ENCODE peak calls at places on chromosomes 5 and 9, in ten cellular contexts. One of them, this sample, is unnamed.

GRCh38 chr5:110072646-110073045 is 382.9 kb downstream of the MAN2A1 start:
- DNase-seq in stomach: no peak
- DNase-seq in GM23338: no peak
- DNase-seq in mucosa of descending colon: no peak
- DNase-seq in neural progenitor cell: no peak
- DNase-seq in adrenal gland: no peak
- DNase-seq in PC-3: no peak
- DNase-seq in body of pancreas: no peak
- DNase-seq in CD8-positive, alpha-beta T cell: no peak
- DNase-seq in lung: no peak
- DNase-seq in this sample: no peak

GRCh38 chr5:111159845-111160244 is 64.3 kb upstream of the CAMK4 start:
- DNase-seq in stomach: no peak
- DNase-seq in GM23338: peak; percentile 28
- DNase-seq in mucosa of descending colon: no peak
- DNase-seq in neural progenitor cell: no peak
- DNase-seq in adrenal gland: no peak
- DNase-seq in PC-3: peak; percentile 8
- DNase-seq in body of pancreas: no peak
- DNase-seq in CD8-positive, alpha-beta T cell: no peak
- DNase-seq in lung: no peak
- DNase-seq in this sample: peak; percentile 45

GRCh38 chr9:107727113-107727780 is 237.7 kb upstream of the KLF4 start:
- DNase-seq in stomach: no peak
- DNase-seq in GM23338: no peak
- DNase-seq in mucosa of descending colon: no peak
- DNase-seq in neural progenitor cell: no peak
- DNase-seq in adrenal gland: no peak
- DNase-seq in PC-3: no peak
- DNase-seq in body of pancreas: no peak
- DNase-seq in CD8-positive, alpha-beta T cell: no peak
- DNase-seq in lung: no peak
- DNase-seq in this sample: no peak

GRCh38 chr9:20507431-20507830 is 114.9 kb downstream of the MLLT3 start:
- DNase-seq in stomach: no peak
- DNase-seq in GM23338: no peak
- DNase-seq in mucosa of descending colon: no peak
- DNase-seq in neural progenitor cell: no peak
- DNase-seq in adrenal gland: no peak
- DNase-seq in PC-3: no peak
- DNase-seq in body of pancreas: no peak
- DNase-seq in CD8-positive, alpha-beta T cell: no peak
- DNase-seq in lung: no peak
- DNase-seq in this sample: no peak

GRCh38 chr5:87499478-87500410 is 87.0 kb upstream of the CCNH start:
- DNase-seq in stomach: no peak
- DNase-seq in GM23338: peak; percentile 3
- DNase-seq in mucosa of descending colon: no peak
- DNase-seq in neural progenitor cell: no peak
- DNase-seq in adrenal gland: no peak
- DNase-seq in PC-3: peak; percentile 71
- DNase-seq in body of pancreas: no peak
- DNase-seq in CD8-positive, alpha-beta T cell: no peak
- DNase-seq in lung: no peak
- DNase-seq in this sample: peak; percentile 6

GRCh38 chr5:369151-369939 is 47.8 kb downstream of the AHRR start:
- DNase-seq in stomach: no peak
- DNase-seq in GM23338: no peak
- DNase-seq in mucosa of descending colon: peak; percentile 21
- DNase-seq in neural progenitor cell: no peak
- DNase-seq in adrenal gland: no peak
- DNase-seq in PC-3: no peak
- DNase-seq in body of pancreas: peak; percentile 1
- DNase-seq in CD8-positive, alpha-beta T cell: peak; percentile 55
- DNase-seq in lung: no peak
- DNase-seq in this sample: no peak

GRCh38 chr5:6490693-6491092 is 42.0 kb downstream of the UBE2QL1 start:
- DNase-seq in stomach: peak; percentile 11
- DNase-seq in GM23338: no peak
- DNase-seq in mucosa of descending colon: no peak
- DNase-seq in neural progenitor cell: no peak
- DNase-seq in adrenal gland: no peak
- DNase-seq in PC-3: peak; percentile 22
- DNase-seq in body of pancreas: no peak
- DNase-seq in CD8-positive, alpha-beta T cell: no peak
- DNase-seq in lung: no peak
- DNase-seq in this sample: no peak

GRCh38 chr5:178780581-178781498 is 50.4 kb upstream of the ZNF354A start:
- DNase-seq in stomach: no peak
- DNase-seq in GM23338: no peak
- DNase-seq in mucosa of descending colon: no peak
- DNase-seq in neural progenitor cell: no peak
- DNase-seq in adrenal gland: no peak
- DNase-seq in PC-3: no peak
- DNase-seq in body of pancreas: no peak
- DNase-seq in CD8-positive, alpha-beta T cell: no peak
- DNase-seq in lung: no peak
- DNase-seq in this sample: no peak

GRCh38 chr9:90340421-90340820 is 302.2 kb downstream of the DIRAS2 start:
- DNase-seq in stomach: no peak
- DNase-seq in GM23338: no peak
- DNase-seq in mucosa of descending colon: no peak
- DNase-seq in neural progenitor cell: no peak
- DNase-seq in adrenal gland: no peak
- DNase-seq in PC-3: no peak
- DNase-seq in body of pancreas: no peak
- DNase-seq in CD8-positive, alpha-beta T cell: no peak
- DNase-seq in lung: no peak
- DNase-seq in this sample: no peak

GRCh38 chr5:13143630-13144029 is 800.9 kb downstream of the DNAH5 start:
- DNase-seq in stomach: no peak
- DNase-seq in GM23338: no peak
- DNase-seq in mucosa of descending colon: no peak
- DNase-seq in neural progenitor cell: no peak
- DNase-seq in adrenal gland: no peak
- DNase-seq in PC-3: peak; percentile 81
- DNase-seq in body of pancreas: no peak
- DNase-seq in CD8-positive, alpha-beta T cell: no peak
- DNase-seq in lung: no peak
- DNase-seq in this sample: no peak

GRCh38 chr9:3508531-3509374 is 17.0 kb downstream of the RFX3 start:
- DNase-seq in stomach: no peak
- DNase-seq in GM23338: no peak
- DNase-seq in mucosa of descending colon: no peak
- DNase-seq in neural progenitor cell: no peak
- DNase-seq in adrenal gland: no peak
- DNase-seq in PC-3: no peak
- DNase-seq in body of pancreas: no peak
- DNase-seq in CD8-positive, alpha-beta T cell: no peak
- DNase-seq in lung: no peak
- DNase-seq in this sample: no peak

GRCh38 chr5:180070726-180071417 is 687 bp downstream of the RNF130 start:
- DNase-seq in stomach: peak; percentile 36
- DNase-seq in GM23338: peak; percentile 56
- DNase-seq in mucosa of descending colon: no peak
- DNase-seq in neural progenitor cell: peak; percentile 54
- DNase-seq in adrenal gland: peak; percentile 51
- DNase-seq in PC-3: peak; percentile 37
- DNase-seq in body of pancreas: peak; percentile 49
- DNase-seq in CD8-positive, alpha-beta T cell: peak; percentile 60
- DNase-seq in lung: peak; percentile 41
- DNase-seq in this sample: no peak

GRCh38 chr5:140883373-140883772 is 1.4 kb downstream of the PCDHA13 start:
- DNase-seq in stomach: no peak
- DNase-seq in GM23338: no peak
- DNase-seq in mucosa of descending colon: no peak
- DNase-seq in neural progenitor cell: no peak
- DNase-seq in adrenal gland: no peak
- DNase-seq in PC-3: no peak
- DNase-seq in body of pancreas: no peak
- DNase-seq in CD8-positive, alpha-beta T cell: no peak
- DNase-seq in lung: no peak
- DNase-seq in this sample: no peak

GRCh38 chr5:6822556-6823343 is 109.5 kb downstream of the TENT4A start:
- DNase-seq in stomach: no peak
- DNase-seq in GM23338: peak; percentile 27
- DNase-seq in mucosa of descending colon: no peak
- DNase-seq in neural progenitor cell: no peak
- DNase-seq in adrenal gland: no peak
- DNase-seq in PC-3: no peak
- DNase-seq in body of pancreas: no peak
- DNase-seq in CD8-positive, alpha-beta T cell: no peak
- DNase-seq in lung: no peak
- DNase-seq in this sample: peak; percentile 37

GRCh38 chr9:133948138-133948537 is 44.0 kb downstream of the VAV2 start:
- DNase-seq in stomach: no peak
- DNase-seq in GM23338: no peak
- DNase-seq in mucosa of descending colon: peak; percentile 21
- DNase-seq in neural progenitor cell: no peak
- DNase-seq in adrenal gland: no peak
- DNase-seq in PC-3: no peak
- DNase-seq in body of pancreas: no peak
- DNase-seq in CD8-positive, alpha-beta T cell: no peak
- DNase-seq in lung: no peak
- DNase-seq in this sample: no peak

GRCh38 chr9:96522371-96522770 is 72.4 kb downstream of the HABP4 start:
- DNase-seq in stomach: no peak
- DNase-seq in GM23338: no peak
- DNase-seq in mucosa of descending colon: no peak
- DNase-seq in neural progenitor cell: no peak
- DNase-seq in adrenal gland: no peak
- DNase-seq in PC-3: no peak
- DNase-seq in body of pancreas: no peak
- DNase-seq in CD8-positive, alpha-beta T cell: no peak
- DNase-seq in lung: no peak
- DNase-seq in this sample: no peak
- H3K4me3 ChIP-seq in stomach: no peak overlapping the region
- H3K4me3 ChIP-seq in GM23338: no peak overlapping the region
- H3K4me3 ChIP-seq in mucosa of descending colon: no peak overlapping the region
- H3K4me3 ChIP-seq in neural progenitor cell: no peak overlapping the region
- H3K4me3 ChIP-seq in adrenal gland: no peak overlapping the region
- H3K4me3 ChIP-seq in PC-3: no peak overlapping the region
- H3K4me3 ChIP-seq in body of pancreas: no peak overlapping the region
- H3K4me3 ChIP-seq in CD8-positive, alpha-beta T cell: no peak overlapping the region
- H3K4me3 ChIP-seq in lung: no peak overlapping the region
- H3K4me3 ChIP-seq in this sample: no peak overlapping the region

DNA sequence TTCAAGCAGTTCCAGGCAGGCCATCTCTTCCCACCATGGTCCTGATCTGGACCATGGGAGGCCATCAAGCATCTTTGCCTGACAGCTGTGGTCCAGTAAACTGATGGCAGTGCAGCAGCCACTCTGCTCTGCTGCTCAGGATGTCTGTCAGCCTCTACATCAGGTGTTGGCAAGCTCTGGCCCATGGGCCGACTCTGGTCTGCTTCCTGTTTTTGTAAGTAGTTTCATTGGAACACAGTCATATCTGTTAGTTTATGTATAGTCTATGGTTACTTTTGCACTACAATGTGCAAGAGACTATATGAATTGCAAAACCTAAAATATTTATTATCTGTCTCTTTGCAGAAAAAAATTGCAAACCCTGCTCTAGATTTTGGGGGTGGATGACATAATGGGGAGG is 225.0 kb downstream of the KCTD16 start:
- DNase-seq in stomach: no peak
- DNase-seq in GM23338: no peak
- DNase-seq in mucosa of descending colon: no peak
- DNase-seq in neural progenitor cell: no peak
- DNase-seq in adrenal gland: no peak
- DNase-seq in PC-3: no peak
- DNase-seq in body of pancreas: no peak
- DNase-seq in CD8-positive, alpha-beta T cell: no peak
- DNase-seq in lung: no peak
- DNase-seq in this sample: no peak
- TF ChIP-seq CTCF in stomach: no peak
- TF ChIP-seq CTCF in GM23338: no peak
- TF ChIP-seq CTCF in mucosa of descending colon: no peak
- TF ChIP-seq CTCF in neural progenitor cell: no peak
- TF ChIP-seq CTCF in adrenal gland: no peak
- TF ChIP-seq CTCF in PC-3: no peak
- TF ChIP-seq CTCF in body of pancreas: no peak
- TF ChIP-seq CTCF in CD8-positive, alpha-beta T cell: no peak
- TF ChIP-seq CTCF in lung: no peak
- TF ChIP-seq CTCF in this sample: no peak

DNA sequence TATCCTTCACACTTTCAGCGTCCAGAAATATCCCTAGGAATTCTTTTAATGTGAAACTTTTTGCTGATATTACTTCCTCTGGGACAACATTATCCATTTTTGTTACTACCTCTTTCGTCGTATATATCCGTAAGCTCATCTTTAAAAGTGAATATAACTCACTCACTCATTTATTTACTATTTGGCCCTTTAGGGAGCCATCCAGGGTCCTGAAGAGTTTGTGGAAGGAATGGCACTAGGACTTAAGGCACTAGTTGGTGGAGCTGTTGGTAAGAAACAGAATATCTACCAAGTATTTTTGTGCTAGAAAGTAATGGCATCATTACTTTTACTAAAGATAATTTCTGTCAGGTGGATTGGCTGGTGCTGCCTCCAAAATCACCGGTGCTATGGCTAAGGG is 192.7 kb downstream of the VPS13A start:
- DNase-seq in stomach: no peak
- DNase-seq in GM23338: no peak
- DNase-seq in mucosa of descending colon: no peak
- DNase-seq in neural progenitor cell: no peak
- DNase-seq in adrenal gland: no peak
- DNase-seq in PC-3: no peak
- DNase-seq in body of pancreas: no peak
- DNase-seq in CD8-positive, alpha-beta T cell: no peak
- DNase-seq in lung: no peak
- DNase-seq in this sample: no peak
- H3K4me1 ChIP-seq in stomach: no peaks in the 10 kb centered on the region
- H3K4me1 ChIP-seq in GM23338: no peaks in the 10 kb centered on the region
- H3K4me1 ChIP-seq in mucosa of descending colon: no peaks in the 10 kb centered on the region
- H3K4me1 ChIP-seq in neural progenitor cell: peaks cover 4% of the 10 kb centered on the region
- H3K4me1 ChIP-seq in adrenal gland: no peaks in the 10 kb centered on the region
- H3K4me1 ChIP-seq in PC-3: no peaks in the 10 kb centered on the region
- H3K4me1 ChIP-seq in body of pancreas: no peaks in the 10 kb centered on the region
- H3K4me1 ChIP-seq in CD8-positive, alpha-beta T cell: no peaks in the 10 kb centered on the region
- H3K4me1 ChIP-seq in lung: no peaks in the 10 kb centered on the region
- H3K4me1 ChIP-seq in this sample: no peaks in the 10 kb centered on the region

DNA sequence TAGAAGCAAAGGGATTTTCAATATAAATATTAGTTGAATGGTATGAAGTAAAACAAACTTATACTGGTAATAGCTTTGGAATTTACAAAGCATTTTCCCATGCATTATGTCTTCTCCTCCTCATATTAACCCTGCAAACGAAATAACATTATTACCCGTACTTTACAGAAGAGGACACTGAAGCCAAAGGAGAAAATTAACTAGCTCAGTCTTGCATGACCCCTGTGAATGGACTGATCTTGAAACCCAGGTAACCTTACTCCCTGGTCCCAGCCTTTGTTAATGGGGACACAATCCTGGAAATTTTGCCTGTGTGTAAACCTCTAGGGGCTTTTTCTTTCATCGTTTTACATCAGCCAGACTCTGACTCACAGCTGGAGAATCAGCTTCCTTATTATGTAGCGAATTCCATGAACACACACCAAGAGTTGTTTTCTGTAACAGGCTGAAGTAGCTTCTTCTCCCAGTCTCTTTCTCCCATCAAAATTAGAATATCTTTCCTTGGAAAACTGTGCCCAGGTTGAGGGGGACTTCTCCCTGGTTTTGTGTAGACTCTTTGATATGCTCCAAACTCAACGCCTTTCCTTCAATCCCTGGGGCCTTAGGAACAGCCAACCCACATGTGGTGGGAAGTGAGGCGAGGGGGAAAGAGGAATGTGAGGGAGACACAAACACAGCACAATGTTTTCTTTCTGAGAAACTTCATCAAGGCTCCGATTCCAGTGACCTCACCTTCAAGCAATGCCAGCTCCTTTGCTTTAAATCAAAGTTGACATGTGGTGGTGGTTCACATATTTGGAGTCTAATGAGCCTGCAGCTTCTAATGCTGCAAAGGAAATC is 480.9 kb upstream of the PAPPA start:
- DNase-seq in stomach: no peak
- DNase-seq in GM23338: peak; percentile 10
- DNase-seq in mucosa of descending colon: no peak
- DNase-seq in neural progenitor cell: no peak
- DNase-seq in adrenal gland: no peak
- DNase-seq in PC-3: peak; percentile 71
- DNase-seq in body of pancreas: no peak
- DNase-seq in CD8-positive, alpha-beta T cell: no peak
- DNase-seq in lung: no peak
- DNase-seq in this sample: no peak
- H3K4me3 ChIP-seq in stomach: no peak overlapping the region
- H3K4me3 ChIP-seq in GM23338: no peak overlapping the region
- H3K4me3 ChIP-seq in mucosa of descending colon: no peak overlapping the region
- H3K4me3 ChIP-seq in neural progenitor cell: no peak overlapping the region
- H3K4me3 ChIP-seq in adrenal gland: no peak overlapping the region
- H3K4me3 ChIP-seq in PC-3: peak overlapping the region; percentile 18
- H3K4me3 ChIP-seq in body of pancreas: no peak overlapping the region
- H3K4me3 ChIP-seq in CD8-positive, alpha-beta T cell: no peak overlapping the region
- H3K4me3 ChIP-seq in lung: no peak overlapping the region
- H3K4me3 ChIP-seq in this sample: no peak overlapping the region